ENCODE peak calls at places on chromosomes 2 and 18, in ten cellular contexts. C, K, Y, V, G, Q, J, F, S and A are unnamed samples.

GRCh38 chr2:123061534-123061933 is 963.6 kb upstream of the CNTNAP5 start:
- DNase-seq in Q (no peak), G (no peak), F (no peak), C (no peak), K (no peak), Y (no peak), J (no peak), S (no peak), V (no peak), A (no peak)

GRCh38 chr2:54556659-54557121 is 100.6 kb downstream of the SPTBN1 start:
- DNase-seq in S (no peak), V (no peak), Y (no peak), C (peak), F (peak), G (no peak), J (peak), Q (peak), K (peak), A (no peak)

GRCh38 chr2:45259144-45259543 is 249.9 kb upstream of the SIX2 start:
- DNase-seq in K (no peak), F (peak), V (no peak), Y (no peak), Q (peak), S (no peak), G (no peak), J (no peak), C (no peak), A (no peak)

GRCh38 chr2:51120754-51121280 is 88.9 kb upstream of the NRXN1 start:
- DNase-seq in F (peak), S (no peak), C (no peak), J (no peak), K (peak), Y (no peak), V (no peak), Q (peak), G (no peak), A (no peak)

GRCh38 chr2:7454592-7454991 is 537.4 kb downstream of the RNF144A start:
- DNase-seq in J (no peak), G (no peak), K (no peak), V (no peak), Y (no peak), C (no peak), F (no peak), S (no peak), Q (no peak), A (no peak)

GRCh38 chr18:78168526-78168925 is 811.1 kb upstream of the SALL3 start:
- DNase-seq in V (no peak), K (no peak), S (no peak), C (no peak), J (no peak), G (no peak), Y (no peak), F (no peak), Q (no peak), A (no peak)

GRCh38 chr2:37323770-37324535 is 680 bp downstream of the PRKD3 start:
- DNase-seq in F (peak), K (peak), S (peak), V (peak), Y (peak), J (peak), Q (peak), C (peak), G (no peak), A (no peak)

GRCh38 chr2:25707927-25708326 is 34.5 kb upstream of the DTNB start:
- DNase-seq in F (no peak), V (no peak), J (peak), K (no peak), S (no peak), G (no peak), Y (no peak), Q (peak), C (no peak), A (no peak)

GRCh38 chr2:30932850-30933249 is 125.6 kb upstream of the CAPN13 start:
- DNase-seq in S (no peak), Q (no peak), C (no peak), Y (no peak), V (no peak), K (no peak), F (no peak), G (no peak), J (no peak), A (no peak)

GRCh38 chr18:47461977-47462376 is 210.5 kb upstream of the SKOR2 start:
- DNase-seq in C (no peak), Q (no peak), G (no peak), S (no peak), J (no peak), K (no peak), Y (no peak), V (no peak), F (no peak), A (no peak)

GRCh38 chr18:2409906-2410305 is 161.4 kb downstream of the METTL4 start:
- DNase-seq in S (no peak), K (no peak), V (no peak), F (no peak), Y (no peak), J (no peak), G (no peak), C (no peak), Q (no peak), A (no peak)

GRCh38 chr2:168550670-168551069 is 94.6 kb downstream of the CERS6 start:
- DNase-seq in S (no peak), F (no peak), Q (no peak), V (no peak), K (no peak), G (no peak), Y (peak), C (no peak), J (no peak), A (no peak)

GRCh38 chr2:8447610-8448221 is 234.1 kb upstream of the ID2 start:
- DNase-seq in G (no peak), K (peak), C (peak), Q (peak), S (no peak), Y (no peak), V (peak), F (peak), J (no peak), A (peak)

GRCh38 chr2:163953390-163953907 is 217.6 kb upstream of the FIGN start:
- DNase-seq in S (no peak), G (no peak), Y (no peak), V (no peak), K (no peak), Q (no peak), J (no peak), C (no peak), F (no peak), A (no peak)

GRCh38 chr2:223469270-223470057 is 132.7 kb downstream of the SCG2 start:
- DNase-seq in G (no peak), S (no peak), F (peak), K (peak), V (peak), C (peak), J (no peak), Q (peak), Y (peak), A (peak)

GRCh38 chr18:6255121-6255742 is 159.5 kb downstream of the L3MBTL4 start:
- DNase-seq in V (no peak), Q (no peak), G (no peak), K (no peak), C (no peak), S (no peak), Y (no peak), F (no peak), J (no peak), A (no peak)

GRCh38 chr2:27638023-27638637 is 9.3 kb downstream of the GPN1 start:
- DNase-seq in V (no peak), S (no peak), Y (no peak), C (peak), F (peak), Q (peak), K (peak), J (no peak), G (no peak), A (no peak)

GRCh38 chr2:152781210-152781609 is 62.8 kb downstream of the ARL6IP6 start:
- DNase-seq in J (no peak), G (no peak), K (no peak), S (no peak), Q (no peak), C (no peak), V (no peak), Y (no peak), F (no peak), A (no peak)

GRCh38 chr2:6754412-6754811 is 111.3 kb downstream of the CMPK2 start:
- DNase-seq in F (no peak), G (no peak), S (no peak), K (no peak), C (no peak), Q (no peak), V (no peak), Y (no peak), J (no peak), A (no peak)

GRCh38 chr2:204332706-204333105 is 212.6 kb upstream of the PARD3B start:
- DNase-seq in G (no peak), Y (no peak), V (no peak), J (no peak), C (no peak), S (no peak), Q (no peak), F (no peak), K (no peak), A (no peak)

GRCh38 chr2:215409331-215410127 is 26.3 kb downstream of the FN1 start:
- DNase-seq in C (no peak), J (peak), S (no peak), F (no peak), G (no peak), Q (peak), V (no peak), K (peak), Y (no peak), A (no peak)

GRCh38 chr18:79569720-79570119 is 109.9 kb upstream of the CTDP1 start:
- DNase-seq in F (no peak), Q (no peak), G (no peak), V (peak), Y (peak), S (no peak), K (no peak), J (no peak), C (no peak), A (no peak)

GRCh38 chr2:200828104-200828503 is 16.4 kb downstream of the BZW1 start:
- DNase-seq in Y (no peak), Q (no peak), C (no peak), G (no peak), K (no peak), V (no peak), J (no peak), S (no peak), F (no peak), A (no peak)

GRCh38 chr18:45386256-45386655 is 229.0 kb upstream of the SLC14A2 start:
- DNase-seq in J (no peak), C (peak), Q (peak), G (peak), V (no peak), Y (peak), S (peak), K (peak), F (peak), A (no peak)

GRCh38 chr2:43131051-43131889 is 95.1 kb downstream of the ZFP36L2 start:
- DNase-seq in K (peak), G (peak), V (peak), F (peak), S (peak), Q (peak), C (peak), J (peak), Y (peak), A (peak)

GRCh38 chr2:238513346-238513745 is 86.6 kb downstream of the ASB1 start:
- DNase-seq in V (no peak), G (no peak), Y (no peak), J (no peak), Q (peak), C (peak), K (peak), S (no peak), F (peak), A (no peak)

GRCh38 chr2:121599963-121600651 is 49.2 kb downstream of the CLASP1 start:
- DNase-seq in Y (no peak), J (no peak), Q (no peak), S (no peak), G (no peak), F (no peak), V (no peak), C (no peak), K (peak), A (no peak)

GRCh38 chr2:178208817-178209216 is 14.5 kb downstream of the OSBPL6 start:
- DNase-seq in F (no peak), J (no peak), K (peak), S (no peak), V (no peak), G (no peak), C (peak), Y (no peak), Q (peak), A (no peak)

GRCh38 chr2:159199751-159200465 is 86.6 kb downstream of the WDSUB1 start:
- DNase-seq in C (peak), Q (peak), S (no peak), V (no peak), Y (no peak), F (no peak), G (no peak), K (peak), J (no peak), A (no peak)

GRCh38 chr2:239763433-239764097 is 261.6 kb downstream of the NDUFA10 start:
- DNase-seq in Y (no peak), J (no peak), K (no peak), Q (no peak), G (no peak), S (no peak), C (no peak), V (peak), F (no peak), A (no peak)

GRCh38 chr2:191922736-191923651 is 76.1 kb upstream of the CAVIN2 start:
- DNase-seq in V (no peak), S (no peak), K (no peak), Y (no peak), G (no peak), J (no peak), C (no peak), F (no peak), Q (no peak), A (no peak)

GRCh38 chr2:113012436-113013335 is 7.4 kb downstream of the IL36A start:
- DNase-seq in Q (peak), J (peak), F (no peak), G (no peak), S (no peak), V (no peak), Y (no peak), C (peak), K (peak), A (no peak)

GRCh38 chr2:58304843-58305242 is 63.7 kb upstream of the FANCL start:
- DNase-seq in G (no peak), F (no peak), Q (no peak), Y (no peak), K (no peak), J (no peak), S (no peak), C (no peak), V (no peak), A (no peak)

GRCh38 chr2:63843791-63844190 is 2.1 kb downstream of the UGP2 start:
- DNase-seq in Q (no peak), J (no peak), V (no peak), C (peak), G (no peak), K (no peak), F (no peak), Y (no peak), S (no peak), A (no peak)
- H3K4me3 ChIP-seq in Q (peak), J (peak), V (no peak), C (peak), G (no peak), K (no peak), F (no peak), Y (peak), S (peak), A (peak)

GRCh38 chr2:62054029-62054791 is 141.7 kb upstream of the B3GNT2 start:
- DNase-seq in G (no peak), V (no peak), S (no peak), Y (no peak), C (no peak), F (no peak), J (no peak), K (no peak), Q (no peak), A (no peak)
- H3K4me3 ChIP-seq in G (no peak), V (no peak), S (no peak), Y (no peak), C (no peak), F (no peak), J (no peak), K (no peak), Q (no peak), A (no peak)

DNA sequence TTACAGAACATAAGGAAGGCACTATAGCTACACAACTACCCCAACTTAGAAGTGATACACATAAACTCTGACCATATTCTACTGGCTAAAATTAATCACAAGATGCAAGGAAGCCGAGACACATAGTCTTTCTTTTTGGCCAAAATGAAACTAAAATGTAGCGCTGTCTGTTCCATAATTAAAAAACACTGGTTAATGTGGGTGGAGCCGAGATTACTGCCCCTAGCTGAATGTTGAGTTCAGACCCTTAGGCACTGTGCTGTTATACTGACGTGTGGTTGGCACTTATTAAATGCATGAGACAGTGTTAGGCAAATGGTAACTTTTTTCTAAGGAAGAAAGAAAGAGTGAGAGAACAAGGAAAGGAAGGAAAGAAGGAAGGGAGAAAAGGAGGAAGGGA is 254.6 kb upstream of the RND3 start:
- DNase-seq in K (no peak), Y (no peak), S (no peak), J (no peak), G (no peak), Q (no peak), F (no peak), V (no peak), C (no peak), A (no peak)
- H3K4me3 ChIP-seq in K (no peak), Y (no peak), S (no peak), J (no peak), G (no peak), Q (no peak), F (no peak), V (no peak), C (no peak), A (no peak)

GRCh38 chr2:64112016-64112415 is 32.2 kb downstream of the PELI1 start:
- DNase-seq in J (no peak), G (no peak), Q (peak), K (no peak), V (no peak), Y (no peak), S (no peak), C (no peak), F (no peak), A (no peak)

GRCh38 chr2:64114063-64114911 is 29.9 kb downstream of the PELI1 start:
- DNase-seq in Y (no peak), V (no peak), K (peak), F (peak), S (no peak), G (peak), C (peak), J (peak), Q (peak), A (no peak)

GRCh38 chr2:64119369-64119768 is 24.9 kb downstream of the PELI1 start:
- DNase-seq in K (no peak), V (no peak), S (no peak), G (no peak), Q (no peak), F (no peak), J (no peak), C (no peak), Y (no peak), A (no peak)

GRCh38 chr2:64114912-64115277 is 29.3 kb downstream of the PELI1 start:
- DNase-seq in Y (no peak), V (no peak), K (no peak), Q (no peak), C (no peak), F (no peak), S (no peak), J (no peak), G (no peak), A (no peak)

GRCh38 chr2:64115808-64116598 is 28.2 kb downstream of the PELI1 start:
- DNase-seq in S (no peak), K (no peak), J (peak), C (no peak), V (no peak), G (no peak), Q (no peak), F (no peak), Y (no peak), A (no peak)
- H3K4me3 ChIP-seq in S (no peak), K (no peak), J (no peak), C (no peak), V (no peak), G (no peak), Q (no peak), F (no peak), Y (no peak), A (no peak)

GRCh38 chr2:189199797-189200196 is 20.2 kb upstream of the COL5A2 start:
- DNase-seq in Y (no peak), V (no peak), J (no peak), F (peak), S (no peak), G (no peak), Q (no peak), K (no peak), C (no peak), A (no peak)

GRCh38 chr2:189204322-189204941 is 24.9 kb upstream of the COL5A2 start:
- DNase-seq in Y (no peak), J (no peak), S (no peak), V (no peak), C (peak), G (no peak), K (peak), F (peak), Q (peak), A (no peak)

GRCh38 chr2:189208254-189208653 is 28.7 kb upstream of the COL5A2 start:
- DNase-seq in Y (no peak), G (no peak), Q (no peak), V (no peak), K (no peak), C (no peak), S (no peak), F (no peak), J (no peak), A (no peak)

DNA sequence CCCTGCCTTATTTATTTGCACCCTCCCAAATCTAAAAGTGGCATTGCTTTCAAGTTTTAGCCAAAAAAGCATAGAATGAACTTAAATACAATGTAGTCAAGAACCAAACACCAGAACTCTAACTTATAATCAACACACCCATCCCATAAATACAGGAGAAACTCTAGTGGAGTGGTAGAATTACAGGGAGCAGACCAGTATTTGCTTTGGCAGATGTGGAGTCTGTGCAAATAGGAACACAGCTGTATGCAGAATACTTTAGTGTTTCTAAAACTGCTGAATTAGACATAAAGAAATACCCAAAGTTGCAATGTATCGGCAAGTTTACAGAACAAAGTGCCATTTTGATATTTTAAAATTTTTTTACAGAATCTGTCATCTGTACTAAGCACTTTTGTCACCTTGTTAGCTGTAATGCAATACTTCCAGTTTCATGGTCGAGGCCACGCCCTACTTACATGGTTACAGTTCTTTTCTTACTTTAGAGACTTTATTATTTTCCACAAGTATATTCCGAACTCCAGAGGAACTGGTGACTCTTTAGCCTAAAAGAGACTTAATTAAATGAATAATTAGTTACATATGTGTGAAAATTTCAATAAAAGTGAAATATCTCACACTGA is 23.7 kb upstream of the COL5A2 start:
- DNase-seq in K (no peak), V (no peak), S (no peak), Q (no peak), F (no peak), J (no peak), G (no peak), Y (no peak), C (no peak), A (no peak)
- H3K4me3 ChIP-seq in K (no peak), V (no peak), S (no peak), Q (no peak), F (no peak), J (peak), G (no peak), Y (no peak), C (no peak), A (no peak)